ENCODE peak calls at places on chromosomes 16 and 17, in five cellular contexts. One of them, this sample, is unnamed.

GRCh38 chr17:20010886-20011402 is 1.8 kb downstream of the SPECC1 start:
- DNase-seq in substantia nigra: no peak
- DNase-seq in WTC11: no peak
- DNase-seq in activated CD4-positive, alpha-beta T cell treated with anti-CD3 and anti-CD28 coated beads for 36 hours: no peak
- DNase-seq in PC-3: no peak
- DNase-seq in this sample: peak

GRCh38 chr16:29915590-29916247 is 10.3 kb downstream of the KCTD13 start:
- DNase-seq in WTC11: no peak
- DNase-seq in substantia nigra: no peak
- DNase-seq in PC-3: peak
- DNase-seq in activated CD4-positive, alpha-beta T cell treated with anti-CD3 and anti-CD28 coated beads for 36 hours: no peak
- DNase-seq in this sample: no peak

GRCh38 chr17:65583921-65584603 is 22.6 kb upstream of the AXIN2 start:
- DNase-seq in WTC11: no peak
- DNase-seq in PC-3: no peak
- DNase-seq in activated CD4-positive, alpha-beta T cell treated with anti-CD3 and anti-CD28 coated beads for 36 hours: no peak
- DNase-seq in substantia nigra: peak
- DNase-seq in this sample: no peak

GRCh38 chr16:66289986-66290385 is 76.5 kb upstream of the CDH5 start:
- DNase-seq in substantia nigra: no peak
- DNase-seq in PC-3: no peak
- DNase-seq in activated CD4-positive, alpha-beta T cell treated with anti-CD3 and anti-CD28 coated beads for 36 hours: no peak
- DNase-seq in WTC11: no peak
- DNase-seq in this sample: no peak

GRCh38 chr16:56279132-56279531 is 87.8 kb downstream of the GNAO1 start:
- DNase-seq in substantia nigra: no peak
- DNase-seq in activated CD4-positive, alpha-beta T cell treated with anti-CD3 and anti-CD28 coated beads for 36 hours: peak
- DNase-seq in WTC11: no peak
- DNase-seq in PC-3: peak
- DNase-seq in this sample: no peak

GRCh38 chr17:50935201-50936124 is 69.3 kb upstream of the TOB1 start:
- DNase-seq in activated CD4-positive, alpha-beta T cell treated with anti-CD3 and anti-CD28 coated beads for 36 hours: no peak
- DNase-seq in PC-3: peak
- DNase-seq in substantia nigra: peak
- DNase-seq in WTC11: no peak
- DNase-seq in this sample: no peak

GRCh38 chr17:74192950-74193781 is 10.3 kb upstream of the RPL38 start:
- DNase-seq in PC-3: peak
- DNase-seq in WTC11: no peak
- DNase-seq in activated CD4-positive, alpha-beta T cell treated with anti-CD3 and anti-CD28 coated beads for 36 hours: no peak
- DNase-seq in substantia nigra: peak
- DNase-seq in this sample: no peak

GRCh38 chr16:11583171-11583570 is 3.5 kb downstream of the LITAF start:
- DNase-seq in activated CD4-positive, alpha-beta T cell treated with anti-CD3 and anti-CD28 coated beads for 36 hours: no peak
- DNase-seq in WTC11: no peak
- DNase-seq in PC-3: no peak
- DNase-seq in substantia nigra: no peak
- DNase-seq in this sample: peak

GRCh38 chr17:75965468-75965867 is 13.5 kb downstream of the ACOX1 start:
- DNase-seq in WTC11: no peak
- DNase-seq in activated CD4-positive, alpha-beta T cell treated with anti-CD3 and anti-CD28 coated beads for 36 hours: no peak
- DNase-seq in PC-3: no peak
- DNase-seq in substantia nigra: no peak
- DNase-seq in this sample: no peak

GRCh38 chr16:71338193-71338592 is 20.3 kb upstream of the CALB2 start:
- DNase-seq in WTC11: no peak
- DNase-seq in PC-3: peak
- DNase-seq in substantia nigra: no peak
- DNase-seq in activated CD4-positive, alpha-beta T cell treated with anti-CD3 and anti-CD28 coated beads for 36 hours: no peak
- DNase-seq in this sample: no peak

GRCh38 chr17:2564876-2565275 is 28.6 kb upstream of the PAFAH1B1 start:
- DNase-seq in PC-3: peak
- DNase-seq in WTC11: no peak
- DNase-seq in activated CD4-positive, alpha-beta T cell treated with anti-CD3 and anti-CD28 coated beads for 36 hours: no peak
- DNase-seq in substantia nigra: no peak
- DNase-seq in this sample: no peak

GRCh38 chr17:10198509-10199249 is at the start of gene GAS7:
- DNase-seq in activated CD4-positive, alpha-beta T cell treated with anti-CD3 and anti-CD28 coated beads for 36 hours: peak
- DNase-seq in WTC11: peak
- DNase-seq in PC-3: no peak
- DNase-seq in substantia nigra: peak
- DNase-seq in this sample: no peak

GRCh38 chr17:29178750-29179231 is 1.4 kb downstream of the MYO18A start:
- DNase-seq in activated CD4-positive, alpha-beta T cell treated with anti-CD3 and anti-CD28 coated beads for 36 hours: no peak
- DNase-seq in WTC11: no peak
- DNase-seq in PC-3: peak
- DNase-seq in substantia nigra: peak
- DNase-seq in this sample: no peak

GRCh38 chr17:45146166-45146565 is 2.1 kb upstream of the HEXIM1 start:
- DNase-seq in substantia nigra: no peak
- DNase-seq in PC-3: no peak
- DNase-seq in WTC11: no peak
- DNase-seq in activated CD4-positive, alpha-beta T cell treated with anti-CD3 and anti-CD28 coated beads for 36 hours: no peak
- DNase-seq in this sample: no peak

GRCh38 chr16:83887564-83887963 is 11.4 kb upstream of the MLYCD start:
- DNase-seq in WTC11: no peak
- DNase-seq in substantia nigra: no peak
- DNase-seq in activated CD4-positive, alpha-beta T cell treated with anti-CD3 and anti-CD28 coated beads for 36 hours: no peak
- DNase-seq in PC-3: no peak
- DNase-seq in this sample: no peak

This sample was measured in OCI-M1.